ENCODE peak calls at places on chromosomes 12 and 14, in eight cellular contexts. H, L, J, G, D, R, E and M are unnamed samples.

GRCh38 chr12:125528300-125528699 is 463.1 kb downstream of the AACS start:
- DNase-seq in E (no peak), G (no peak), R (no peak), J (no peak), L (no peak), D (peak), H (no peak), M (no peak)

GRCh38 chr12:571795-572531 is 91.3 kb downstream of the NINJ2 start:
- DNase-seq in G (no peak), J (peak), R (peak), H (peak), E (no peak), L (no peak), D (no peak), M (no peak)

GRCh38 chr14:65600742-65601141 is 188.2 kb downstream of the FUT8 start:
- DNase-seq in G (no peak), D (no peak), J (no peak), H (no peak), E (no peak), R (no peak), L (no peak), M (no peak)

GRCh38 chr14:95185452-95186392 is 28.4 kb upstream of the DICER1 start:
- DNase-seq in D (no peak), J (peak), E (no peak), R (peak), G (no peak), H (no peak), L (no peak), M (no peak)

GRCh38 chr14:49193365-49194050 is 392.7 kb downstream of the RPS29 start:
- DNase-seq in J (no peak), G (no peak), H (no peak), E (no peak), L (no peak), D (no peak), R (peak), M (no peak)

GRCh38 chr12:5309654-5310053 is 122.3 kb upstream of the NTF3 start:
- DNase-seq in D (no peak), J (no peak), L (no peak), R (no peak), G (no peak), H (peak), E (no peak), M (no peak)

GRCh38 chr12:52208424-52209165 is 16.8 kb upstream of the KRT80 start:
- DNase-seq in D (no peak), J (peak), G (no peak), L (peak), H (no peak), R (no peak), E (no peak), M (no peak)

GRCh38 chr12:73950506-73950905 is 587.1 kb upstream of the ATXN7L3B start:
- DNase-seq in G (no peak), J (no peak), E (no peak), R (no peak), L (no peak), H (no peak), D (no peak), M (no peak)

GRCh38 chr14:72443256-72443655 is 450.6 kb downstream of the DPF3 start:
- DNase-seq in D (no peak), G (no peak), J (no peak), R (no peak), E (no peak), H (no peak), L (no peak), M (no peak)

GRCh38 chr14:65860956-65861631 is 448.6 kb downstream of the FUT8 start:
- DNase-seq in D (no peak), R (no peak), J (no peak), G (no peak), E (peak), H (no peak), L (no peak), M (no peak)

GRCh38 chr12:32032205-32032810 is 73.1 kb downstream of the RESF1 start:
- DNase-seq in G (no peak), J (peak), R (peak), E (no peak), D (no peak), L (no peak), H (no peak), M (no peak)

GRCh38 chr12:65612440-65612839 is 211.8 kb upstream of the HMGA2 start:
- DNase-seq in J (peak), D (no peak), E (no peak), R (no peak), H (no peak), L (no peak), G (no peak), M (no peak)

GRCh38 chr14:78143489-78144145 is 26.6 kb upstream of the NRXN3 start:
- DNase-seq in E (no peak), D (no peak), L (no peak), H (peak), J (no peak), G (no peak), R (no peak), M (no peak)

GRCh38 chr12:4653257-4653656 is 4.3 kb downstream of the NDUFA9 start:
- DNase-seq in G (no peak), L (no peak), J (no peak), E (no peak), H (no peak), R (no peak), D (no peak), M (no peak)

GRCh38 chr14:33950320-33951182 is at the start of gene EGLN3:
- DNase-seq in J (peak), R (peak), D (peak), G (peak), E (no peak), H (peak), L (no peak), M (peak)

GRCh38 chr12:66837311-66837627 is 158.4 kb upstream of the GRIP1 start:
- DNase-seq in E (no peak), D (no peak), H (no peak), L (no peak), G (no peak), R (no peak), J (no peak), M (no peak)

GRCh38 chr12:75086086-75087038 is 123.3 kb downstream of the KCNC2 start:
- DNase-seq in G (no peak), D (no peak), L (no peak), E (no peak), J (no peak), H (no peak), R (no peak), M (no peak)

GRCh38 chr12:108582981-108583770 is 14.7 kb downstream of the TMEM119 start:
- DNase-seq in G (no peak), H (no peak), D (no peak), R (no peak), J (no peak), E (no peak), L (no peak), M (no peak)

GRCh38 chr14:95197498-95198010 is 40.2 kb upstream of the DICER1 start:
- DNase-seq in D (no peak), L (no peak), H (no peak), E (no peak), R (no peak), J (no peak), G (no peak), M (no peak)

GRCh38 chr14:91885113-91885712 is 17.9 kb upstream of the TC2N start:
- DNase-seq in E (no peak), G (no peak), L (no peak), R (no peak), J (no peak), H (no peak), D (no peak), M (no peak)

GRCh38 chr12:45543887-45544286 is 185.6 kb upstream of the ARID2 start:
- DNase-seq in L (no peak), R (peak), E (peak), H (peak), G (peak), J (peak), D (peak), M (peak)

GRCh38 chr12:106174876-106175275 is 36.1 kb upstream of the NUAK1 start:
- DNase-seq in E (no peak), L (no peak), G (no peak), R (no peak), H (no peak), J (no peak), D (no peak), M (no peak)

GRCh38 chr12:72256725-72257124 is 15.4 kb upstream of the TRHDE start:
- DNase-seq in D (no peak), G (no peak), H (no peak), E (no peak), J (no peak), R (no peak), L (no peak), M (no peak)